ENCODE peak calls at places on chromosomes 6 and 20, in ten cellular contexts. One of them, this sample, is unnamed.

GRCh38 chr6:148137652-148138051 is 205.0 kb upstream of the SASH1 start:
- DNase-seq in testis: no peak
- DNase-seq in NB4: no peak
- DNase-seq in body of pancreas: no peak
- DNase-seq in adrenal gland: no peak
- DNase-seq in Peyer's patch: no peak
- DNase-seq in stomach: no peak
- DNase-seq in lower leg skin: no peak
- DNase-seq in HepG2: no peak
- DNase-seq in H54: no peak
- DNase-seq in this sample: no peak

GRCh38 chr6:140344149-140344913 is 969.9 kb upstream of the CITED2 start:
- DNase-seq in testis: no peak
- DNase-seq in NB4: no peak
- DNase-seq in body of pancreas: no peak
- DNase-seq in adrenal gland: no peak
- DNase-seq in Peyer's patch: no peak
- DNase-seq in stomach: no peak
- DNase-seq in lower leg skin: no peak
- DNase-seq in HepG2: peak
- DNase-seq in H54: no peak
- DNase-seq in this sample: no peak

GRCh38 chr6:46996860-46997641 is 45.1 kb downstream of the ADGRF1 start:
- DNase-seq in testis: no peak
- DNase-seq in NB4: no peak
- DNase-seq in body of pancreas: no peak
- DNase-seq in adrenal gland: no peak
- DNase-seq in Peyer's patch: no peak
- DNase-seq in stomach: no peak
- DNase-seq in lower leg skin: no peak
- DNase-seq in HepG2: peak
- DNase-seq in H54: no peak
- DNase-seq in this sample: no peak

GRCh38 chr20:60050193-60050960 is 92.2 kb downstream of the CDH26 start:
- DNase-seq in testis: no peak
- DNase-seq in NB4: no peak
- DNase-seq in body of pancreas: peak
- DNase-seq in adrenal gland: no peak
- DNase-seq in Peyer's patch: no peak
- DNase-seq in stomach: peak
- DNase-seq in lower leg skin: peak
- DNase-seq in HepG2: peak
- DNase-seq in H54: no peak
- DNase-seq in this sample: no peak

GRCh38 chr20:59207742-59208357 is 44.2 kb downstream of the ZNF831 start:
- DNase-seq in testis: peak
- DNase-seq in NB4: peak
- DNase-seq in body of pancreas: peak
- DNase-seq in adrenal gland: peak
- DNase-seq in Peyer's patch: peak
- DNase-seq in stomach: peak
- DNase-seq in lower leg skin: no peak
- DNase-seq in HepG2: peak
- DNase-seq in H54: peak
- DNase-seq in this sample: peak

GRCh38 chr6:25579902-25580495 is 72.0 kb upstream of the SCGN start:
- DNase-seq in testis: no peak
- DNase-seq in NB4: no peak
- DNase-seq in body of pancreas: no peak
- DNase-seq in adrenal gland: no peak
- DNase-seq in Peyer's patch: no peak
- DNase-seq in stomach: no peak
- DNase-seq in lower leg skin: no peak
- DNase-seq in HepG2: no peak
- DNase-seq in H54: no peak
- DNase-seq in this sample: no peak

GRCh38 chr6:70180183-70180903 is 122.5 kb downstream of the COL9A1 start:
- DNase-seq in testis: no peak
- DNase-seq in NB4: no peak
- DNase-seq in body of pancreas: no peak
- DNase-seq in adrenal gland: no peak
- DNase-seq in Peyer's patch: no peak
- DNase-seq in stomach: no peak
- DNase-seq in lower leg skin: no peak
- DNase-seq in HepG2: no peak
- DNase-seq in H54: no peak
- DNase-seq in this sample: no peak

GRCh38 chr20:38217791-38218565 is 42.6 kb downstream of the KIAA1755 start:
- DNase-seq in testis: no peak
- DNase-seq in NB4: no peak
- DNase-seq in body of pancreas: peak
- DNase-seq in adrenal gland: peak
- DNase-seq in Peyer's patch: no peak
- DNase-seq in stomach: no peak
- DNase-seq in lower leg skin: no peak
- DNase-seq in HepG2: peak
- DNase-seq in H54: peak
- DNase-seq in this sample: no peak

GRCh38 chr6:113879186-113880096 is 22.3 kb downstream of the MARCKS start:
- DNase-seq in testis: peak
- DNase-seq in NB4: peak
- DNase-seq in body of pancreas: peak
- DNase-seq in adrenal gland: peak
- DNase-seq in Peyer's patch: peak
- DNase-seq in stomach: peak
- DNase-seq in lower leg skin: no peak
- DNase-seq in HepG2: peak
- DNase-seq in H54: no peak
- DNase-seq in this sample: peak

GRCh38 chr6:1758076-1758679 is 148.5 kb downstream of the FOXC1 start:
- DNase-seq in testis: no peak
- DNase-seq in NB4: no peak
- DNase-seq in body of pancreas: no peak
- DNase-seq in adrenal gland: no peak
- DNase-seq in Peyer's patch: no peak
- DNase-seq in stomach: no peak
- DNase-seq in lower leg skin: no peak
- DNase-seq in HepG2: no peak
- DNase-seq in H54: no peak
- DNase-seq in this sample: no peak

GRCh38 chr6:111985202-111985731 is 68.6 kb upstream of the CCN6 start:
- DNase-seq in testis: no peak
- DNase-seq in NB4: no peak
- DNase-seq in body of pancreas: no peak
- DNase-seq in adrenal gland: no peak
- DNase-seq in Peyer's patch: no peak
- DNase-seq in stomach: no peak
- DNase-seq in lower leg skin: no peak
- DNase-seq in HepG2: no peak
- DNase-seq in H54: peak
- DNase-seq in this sample: no peak

GRCh38 chr6:157219201-157220200 is 103.8 kb downstream of the TMEM242 start:
- DNase-seq in testis: no peak
- DNase-seq in NB4: peak
- DNase-seq in body of pancreas: peak
- DNase-seq in adrenal gland: no peak
- DNase-seq in Peyer's patch: no peak
- DNase-seq in stomach: no peak
- DNase-seq in lower leg skin: peak
- DNase-seq in HepG2: peak
- DNase-seq in H54: no peak
- DNase-seq in this sample: no peak

GRCh38 chr6:102344769-102345168 is 951.3 kb downstream of the GRIK2 start:
- DNase-seq in testis: no peak
- DNase-seq in NB4: no peak
- DNase-seq in body of pancreas: no peak
- DNase-seq in adrenal gland: no peak
- DNase-seq in Peyer's patch: no peak
- DNase-seq in stomach: no peak
- DNase-seq in lower leg skin: no peak
- DNase-seq in HepG2: no peak
- DNase-seq in H54: no peak
- DNase-seq in this sample: no peak

GRCh38 chr20:36543187-36544133 is 2.1 kb downstream of the MYL9 start:
- DNase-seq in testis: peak
- DNase-seq in NB4: no peak
- DNase-seq in body of pancreas: peak
- DNase-seq in adrenal gland: peak
- DNase-seq in Peyer's patch: no peak
- DNase-seq in stomach: no peak
- DNase-seq in lower leg skin: peak
- DNase-seq in HepG2: no peak
- DNase-seq in H54: peak
- DNase-seq in this sample: no peak

GRCh38 chr20:47330933-47331708 is 25.4 kb downstream of the ZMYND8 start:
- DNase-seq in testis: no peak
- DNase-seq in NB4: peak
- DNase-seq in body of pancreas: no peak
- DNase-seq in adrenal gland: peak
- DNase-seq in Peyer's patch: no peak
- DNase-seq in stomach: no peak
- DNase-seq in lower leg skin: no peak
- DNase-seq in HepG2: no peak
- DNase-seq in H54: peak
- DNase-seq in this sample: peak

GRCh38 chr6:46098678-46099077 is 31.1 kb upstream of the ENPP4 start:
- DNase-seq in testis: peak
- DNase-seq in NB4: no peak
- DNase-seq in body of pancreas: peak
- DNase-seq in adrenal gland: peak
- DNase-seq in Peyer's patch: no peak
- DNase-seq in stomach: peak
- DNase-seq in lower leg skin: no peak
- DNase-seq in HepG2: peak
- DNase-seq in H54: no peak
- DNase-seq in this sample: no peak

GRCh38 chr20:53874104-53874503 is 196.3 kb downstream of the BCAS1 start:
- DNase-seq in testis: no peak
- DNase-seq in NB4: no peak
- DNase-seq in body of pancreas: no peak
- DNase-seq in adrenal gland: no peak
- DNase-seq in Peyer's patch: no peak
- DNase-seq in stomach: no peak
- DNase-seq in lower leg skin: no peak
- DNase-seq in HepG2: no peak
- DNase-seq in H54: no peak
- DNase-seq in this sample: no peak
- TF ChIP-seq POLR2A in testis: no peak
- TF ChIP-seq POLR2A in NB4: no peak
- TF ChIP-seq POLR2A in body of pancreas: no peak
- TF ChIP-seq POLR2A in adrenal gland: no peak
- TF ChIP-seq POLR2A in Peyer's patch: no peak
- TF ChIP-seq POLR2A in stomach: no peak
- TF ChIP-seq POLR2A in lower leg skin: no peak
- TF ChIP-seq POLR2A in HepG2: no peak
- TF ChIP-seq POLR2A in H54: no peak
- TF ChIP-seq POLR2A in this sample: no peak

DNA sequence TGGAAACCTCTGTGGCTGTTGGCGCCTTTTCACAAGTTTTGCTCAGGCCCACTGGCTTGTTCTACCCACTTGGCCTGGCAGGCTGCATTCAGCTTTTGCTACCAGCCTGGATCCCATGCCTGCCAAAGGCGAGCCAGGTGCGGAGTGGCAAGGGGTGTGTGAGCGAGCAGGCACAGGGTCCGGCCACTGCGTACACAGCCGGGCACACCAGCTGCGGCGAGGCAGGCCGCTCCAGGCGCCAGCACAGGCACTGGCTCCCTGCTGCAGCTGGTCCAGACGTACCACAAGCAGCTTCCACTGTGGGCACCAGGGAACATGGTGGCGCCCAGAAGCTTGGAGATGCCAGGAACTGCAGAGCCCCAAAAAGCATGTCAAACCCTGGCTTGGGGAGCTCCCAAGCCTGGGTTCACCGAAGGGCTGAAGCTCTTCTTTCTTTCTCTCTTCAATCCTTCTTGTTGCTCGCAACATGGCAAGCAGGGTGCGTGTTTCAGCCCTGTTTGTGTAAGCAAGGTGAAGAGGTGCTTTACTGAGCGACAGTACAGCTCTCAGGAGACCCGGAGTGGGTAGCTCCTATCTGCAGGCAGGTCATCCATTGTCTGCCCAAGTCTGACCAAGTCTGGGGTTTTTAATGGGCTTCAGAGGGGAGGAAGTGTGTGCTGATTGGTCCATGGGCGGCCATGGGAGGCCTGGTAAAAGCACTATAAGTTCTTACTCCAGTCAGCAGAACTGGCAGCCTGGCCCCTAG is 32.6 kb upstream of the GRM4 start:
- DNase-seq in testis: no peak
- DNase-seq in NB4: peak
- DNase-seq in body of pancreas: no peak
- DNase-seq in adrenal gland: no peak
- DNase-seq in Peyer's patch: peak
- DNase-seq in stomach: peak
- DNase-seq in lower leg skin: peak
- DNase-seq in HepG2: no peak
- DNase-seq in H54: no peak
- DNase-seq in this sample: no peak
- TF ChIP-seq POLR2A in testis: no peak
- TF ChIP-seq POLR2A in NB4: no peak
- TF ChIP-seq POLR2A in body of pancreas: no peak
- TF ChIP-seq POLR2A in adrenal gland: no peak
- TF ChIP-seq POLR2A in Peyer's patch: no peak
- TF ChIP-seq POLR2A in stomach: no peak
- TF ChIP-seq POLR2A in lower leg skin: no peak
- TF ChIP-seq POLR2A in HepG2: no peak
- TF ChIP-seq POLR2A in H54: no peak
- TF ChIP-seq POLR2A in this sample: no peak

GRCh38 chr6:138987643-138988468 is at the start of gene REPS1:
- DNase-seq in testis: peak
- DNase-seq in NB4: peak
- DNase-seq in body of pancreas: peak
- DNase-seq in adrenal gland: peak
- DNase-seq in Peyer's patch: peak
- DNase-seq in stomach: peak
- DNase-seq in lower leg skin: peak
- DNase-seq in HepG2: peak
- DNase-seq in H54: peak
- DNase-seq in this sample: peak
- TF ChIP-seq POLR2A in testis: no peak
- TF ChIP-seq POLR2A in NB4: peak
- TF ChIP-seq POLR2A in body of pancreas: peak
- TF ChIP-seq POLR2A in adrenal gland: peak
- TF ChIP-seq POLR2A in Peyer's patch: peak
- TF ChIP-seq POLR2A in stomach: no peak
- TF ChIP-seq POLR2A in lower leg skin: no peak
- TF ChIP-seq POLR2A in HepG2: peak
- TF ChIP-seq POLR2A in H54: peak
- TF ChIP-seq POLR2A in this sample: peak

DNA sequence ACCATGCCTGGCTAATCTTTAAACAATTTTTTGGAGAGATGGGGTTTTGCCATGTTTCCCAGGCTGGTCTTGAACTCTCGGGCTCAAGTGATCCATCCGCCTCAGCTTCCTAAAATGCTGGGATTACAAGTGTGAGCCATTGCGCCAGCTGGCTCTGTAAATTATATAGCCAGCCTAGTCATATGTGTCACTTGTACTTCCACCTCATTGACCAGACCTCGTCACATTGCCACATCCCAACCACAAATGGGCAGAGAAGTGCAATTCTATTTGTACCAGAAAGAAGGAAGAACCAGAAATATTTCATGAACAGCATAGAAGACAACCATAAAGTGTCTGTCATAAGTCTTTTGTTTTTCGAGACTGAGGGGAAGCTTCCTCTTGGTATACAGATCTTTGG is 304.9 kb upstream of the RNF24 start:
- DNase-seq in testis: peak
- DNase-seq in NB4: peak
- DNase-seq in body of pancreas: no peak
- DNase-seq in adrenal gland: peak
- DNase-seq in Peyer's patch: no peak
- DNase-seq in stomach: no peak
- DNase-seq in lower leg skin: no peak
- DNase-seq in HepG2: no peak
- DNase-seq in H54: no peak
- DNase-seq in this sample: no peak
- TF ChIP-seq POLR2A in testis: no peak
- TF ChIP-seq POLR2A in NB4: no peak
- TF ChIP-seq POLR2A in body of pancreas: no peak
- TF ChIP-seq POLR2A in adrenal gland: no peak
- TF ChIP-seq POLR2A in Peyer's patch: no peak
- TF ChIP-seq POLR2A in stomach: no peak
- TF ChIP-seq POLR2A in lower leg skin: no peak
- TF ChIP-seq POLR2A in HepG2: no peak
- TF ChIP-seq POLR2A in H54: no peak
- TF ChIP-seq POLR2A in this sample: no peak